ENCODE peak calls at places on chromosomes 2 and 18, in eight cellular contexts. U, F, V, O, C, G, K and M are unnamed samples.

GRCh38 chr18:35876243-35876642 is 96.2 kb upstream of the RMP24 start:
- DNase-seq in U (no peak), F (no peak), V (no peak), O (no peak), C (no peak), G (no peak), K (no peak), M (no peak)

GRCh38 chr18:13253786-13254755 is 35.5 kb downstream of the LDLRAD4 start:
- DNase-seq in U (no peak), F (no peak), V (no peak), O (no peak), C (no peak), G (peak; percentile 15), K (no peak), M (no peak)

GRCh38 chr2:127653421-127654083 is 7.6 kb downstream of the GPR17 start:
- DNase-seq in U (no peak), F (peak; percentile 34), V (peak; percentile 17), O (no peak), C (no peak), G (no peak), K (no peak), M (no peak)

GRCh38 chr2:134127496-134127895 is 126.4 kb upstream of the MGAT5 start:
- DNase-seq in U (no peak), F (no peak), V (no peak), O (no peak), C (no peak), G (no peak), K (no peak), M (no peak)

GRCh38 chr2:216714412-216714775 is 19.0 kb upstream of the IGFBP5 start:
- DNase-seq in U (peak; percentile 79), F (no peak), V (no peak), O (no peak), C (no peak), G (no peak), K (no peak), M (peak; percentile 75)

GRCh38 chr2:115075800-115076199 is 633.4 kb downstream of the DPP10 start:
- DNase-seq in U (no peak), F (no peak), V (no peak), O (no peak), C (no peak), G (no peak), K (no peak), M (no peak)

GRCh38 chr18:50194623-50195532 is at the start of gene MYO5B:
- DNase-seq in U (peak; percentile 69), F (peak; percentile 90), V (peak; percentile 33), O (peak; percentile 73), C (peak; percentile 89), G (no peak), K (no peak), M (no peak)

GRCh38 chr18:37754141-37754540 is 188.5 kb upstream of the CELF4 start:
- DNase-seq in U (no peak), F (no peak), V (no peak), O (no peak), C (no peak), G (no peak), K (no peak), M (no peak)

GRCh38 chr2:27051902-27052645 is 606 bp downstream of the AGBL5 start:
- DNase-seq in U (no peak), F (peak; percentile 72), V (peak; percentile 44), O (peak; percentile 37), C (peak; percentile 86), G (peak; percentile 45), K (no peak), M (no peak)

GRCh38 chr2:136658201-136658600 is 107.1 kb upstream of the THSD7B start:
- DNase-seq in U (no peak), F (no peak), V (no peak), O (no peak), C (no peak), G (no peak), K (no peak), M (no peak)

GRCh38 chr18:50117876-50118275 is 77.1 kb downstream of the MYO5B start:
- DNase-seq in U (peak; percentile 49), F (no peak), V (no peak), O (no peak), C (no peak), G (no peak), K (no peak), M (no peak)

GRCh38 chr2:219302412-219302968 is 6.7 kb downstream of the PTPRN start:
- DNase-seq in U (no peak), F (no peak), V (no peak), O (no peak), C (no peak), G (no peak), K (no peak), M (no peak)

GRCh38 chr2:67013821-67014220 is 383.3 kb upstream of the ETAA1 start:
- DNase-seq in U (no peak), F (no peak), V (no peak), O (no peak), C (no peak), G (no peak), K (no peak), M (no peak)

GRCh38 chr18:21996261-21996892 is 173.0 kb upstream of the GATA6 start:
- DNase-seq in U (no peak), F (no peak), V (no peak), O (no peak), C (no peak), G (peak; percentile 26), K (no peak), M (no peak)

GRCh38 chr2:172922294-172922693 is 153.4 kb upstream of the MAP3K20 start:
- DNase-seq in U (no peak), F (no peak), V (no peak), O (no peak), C (no peak), G (no peak), K (no peak), M (no peak)

GRCh38 chr2:159133795-159134194 is 152.7 kb downstream of the WDSUB1 start:
- DNase-seq in U (no peak), F (no peak), V (no peak), O (no peak), C (no peak), G (no peak), K (no peak), M (no peak)
- H3K4me1 ChIP-seq in U (peaks cover 22% of the 10 kb centered on the region), F (peaks cover 73% of the 10 kb centered on the region), V (peaks cover 98% of the 10 kb centered on the region), O (no peaks in the 10 kb centered on the region), C (peaks cover 5% of the 10 kb centered on the region), G (no peaks in the 10 kb centered on the region), K (no peaks in the 10 kb centered on the region), M (peaks cover 46% of the 10 kb centered on the region)

GRCh38 chr2:227477291-227477690 is 5.3 kb downstream of the AGFG1 start:
- DNase-seq in U (peak; percentile 24), F (no peak), V (no peak), O (no peak), C (no peak), G (no peak), K (no peak), M (no peak)
- H3K4me1 ChIP-seq in U (peaks cover 50% of the 10 kb centered on the region), F (peaks cover 65% of the 10 kb centered on the region), V (peaks cover 91% of the 10 kb centered on the region), O (peaks cover 3% of the 10 kb centered on the region), C (peaks cover 14% of the 10 kb centered on the region), G (no peaks in the 10 kb centered on the region), K (no peaks in the 10 kb centered on the region), M (peaks cover 19% of the 10 kb centered on the region)

DNA sequence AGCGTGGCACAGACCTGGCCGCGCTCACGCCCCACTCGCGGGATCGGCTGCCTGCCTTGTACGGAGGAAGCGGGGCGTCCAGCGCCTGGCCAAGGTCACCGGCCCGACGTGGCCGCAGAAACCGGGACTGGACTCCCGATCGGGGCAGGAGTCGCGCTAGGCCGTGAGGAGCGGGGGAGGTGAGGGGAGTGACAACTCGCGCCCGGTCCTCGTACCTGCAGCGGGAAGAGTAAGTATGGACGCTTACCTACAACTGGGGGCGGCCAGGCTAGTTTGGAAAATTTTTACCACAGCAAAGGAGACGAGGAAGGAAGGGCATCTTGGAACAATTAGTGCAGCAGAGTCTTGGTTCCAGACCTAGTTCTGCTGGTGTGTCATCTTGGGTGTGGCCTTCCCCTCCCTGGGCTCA is 653 bp downstream of the UBE2F start:
- DNase-seq in U (peak; percentile 11), F (peak; percentile 69), V (peak; percentile 25), O (no peak), C (peak; percentile 42), G (no peak), K (no peak), M (no peak)
- H3K4me1 ChIP-seq in U (peaks cover 40% of the 10 kb centered on the region), F (peaks cover 36% of the 10 kb centered on the region), V (peaks cover 37% of the 10 kb centered on the region), O (peaks cover 6% of the 10 kb centered on the region), C (peaks cover 19% of the 10 kb centered on the region), G (no peaks in the 10 kb centered on the region), K (peaks cover 15% of the 10 kb centered on the region), M (no peaks in the 10 kb centered on the region)

DNA sequence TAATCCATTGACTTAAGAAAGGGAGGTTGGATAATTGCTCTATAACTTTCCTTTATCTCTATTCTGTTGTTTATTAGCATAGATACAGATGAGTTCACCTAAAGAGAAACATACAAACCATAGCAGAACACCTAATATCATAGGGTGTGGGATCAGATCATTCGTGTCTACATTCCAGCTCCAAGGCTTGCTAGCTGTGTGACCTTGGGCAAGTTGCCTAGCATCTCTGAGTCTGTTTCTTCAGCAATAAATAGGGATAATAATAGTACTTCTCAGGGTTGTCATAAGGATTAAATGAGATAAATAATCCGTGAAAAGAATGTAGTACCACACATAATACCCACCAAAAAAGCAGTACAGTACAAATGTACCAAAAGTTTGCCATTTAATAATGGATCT is 126.2 kb downstream of the PLB1 start:
- DNase-seq in U (no peak), F (no peak), V (no peak), O (no peak), C (no peak), G (no peak), K (no peak), M (no peak)
- H3K4me1 ChIP-seq in U (peaks cover 51% of the 10 kb centered on the region), F (peaks cover 54% of the 10 kb centered on the region), V (peaks cover 52% of the 10 kb centered on the region), O (peaks cover 10% of the 10 kb centered on the region), C (peaks cover 11% of the 10 kb centered on the region), G (no peaks in the 10 kb centered on the region), K (peaks cover 12% of the 10 kb centered on the region), M (peaks cover 13% of the 10 kb centered on the region)

DNA sequence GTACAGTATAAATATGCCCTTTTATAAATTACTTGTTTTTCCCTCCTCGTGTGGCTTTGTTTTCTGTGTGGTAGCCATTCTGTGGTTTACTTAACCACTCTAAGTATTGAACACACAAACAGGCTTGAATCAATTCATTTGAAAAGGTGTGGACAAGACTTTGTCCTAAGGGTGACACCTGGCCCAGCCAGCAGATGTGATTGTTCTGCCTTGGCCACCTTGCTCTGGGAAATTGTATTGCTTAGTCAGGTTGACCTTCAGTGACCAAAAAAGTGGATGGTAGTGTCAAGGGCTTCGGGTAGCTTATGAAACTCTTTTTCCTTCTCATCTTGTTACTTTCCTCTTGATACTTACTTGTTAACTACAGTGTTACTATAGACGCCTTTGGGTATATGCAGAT is 61.9 kb downstream of the DGKD start:
- DNase-seq in U (no peak), F (no peak), V (no peak), O (no peak), C (no peak), G (no peak), K (no peak), M (no peak)
- H3K4me1 ChIP-seq in U (peaks cover 82% of the 10 kb centered on the region), F (peaks cover 64% of the 10 kb centered on the region), V (peaks cover 66% of the 10 kb centered on the region), O (peaks cover 8% of the 10 kb centered on the region), C (peaks cover 14% of the 10 kb centered on the region), G (no peaks in the 10 kb centered on the region), K (peaks cover 3% of the 10 kb centered on the region), M (peaks cover 25% of the 10 kb centered on the region)